ENCODE peak calls at places on chromosomes 11 and 22, in six cellular contexts. One of them, this sample, is unnamed.

GRCh38 chr11:62996271-62996670 is 11.5 kb upstream of the SLC22A6 start:
- DNase-seq in tibial nerve: no peak
- DNase-seq in CD8-positive, alpha-beta T cell: no peak
- DNase-seq in right cardiac atrium: no peak
- DNase-seq in fibroblast of lung: no peak
- DNase-seq in breast epithelium: no peak
- DNase-seq in this sample: no peak

GRCh38 chr11:19766206-19766605 is 53.6 kb downstream of the NAV2 start:
- DNase-seq in fibroblast of lung: peak; percentile 28
- DNase-seq in tibial nerve: no peak
- DNase-seq in breast epithelium: no peak
- DNase-seq in CD8-positive, alpha-beta T cell: no peak
- DNase-seq in right cardiac atrium: no peak
- DNase-seq in this sample: no peak

GRCh38 chr22:19803736-19804267 is 43.2 kb downstream of the TBX1 start:
- DNase-seq in fibroblast of lung: no peak
- DNase-seq in tibial nerve: no peak
- DNase-seq in breast epithelium: no peak
- DNase-seq in CD8-positive, alpha-beta T cell: no peak
- DNase-seq in right cardiac atrium: no peak
- DNase-seq in this sample: no peak

GRCh38 chr22:48742556-48743343 is 1084.9 kb downstream of the BRD1 start:
- DNase-seq in breast epithelium: peak; percentile 15
- DNase-seq in CD8-positive, alpha-beta T cell: no peak
- DNase-seq in right cardiac atrium: no peak
- DNase-seq in fibroblast of lung: no peak
- DNase-seq in tibial nerve: no peak
- DNase-seq in this sample: no peak

GRCh38 chr22:35517207-35517606 is 23.4 kb upstream of the RASD2 start:
- DNase-seq in tibial nerve: no peak
- DNase-seq in fibroblast of lung: no peak
- DNase-seq in breast epithelium: no peak
- DNase-seq in right cardiac atrium: no peak
- DNase-seq in CD8-positive, alpha-beta T cell: no peak
- DNase-seq in this sample: no peak

GRCh38 chr22:24185001-24185500 is 3.8 kb downstream of the SUSD2 start:
- DNase-seq in breast epithelium: no peak
- DNase-seq in fibroblast of lung: no peak
- DNase-seq in tibial nerve: no peak
- DNase-seq in right cardiac atrium: peak; percentile 10
- DNase-seq in CD8-positive, alpha-beta T cell: no peak
- DNase-seq in this sample: no peak

GRCh38 chr11:67599149-67599548 is 7.6 kb upstream of the NDUFV1 start:
- DNase-seq in CD8-positive, alpha-beta T cell: no peak
- DNase-seq in right cardiac atrium: no peak
- DNase-seq in breast epithelium: no peak
- DNase-seq in fibroblast of lung: no peak
- DNase-seq in tibial nerve: no peak
- DNase-seq in this sample: no peak

GRCh38 chr11:92322225-92322624 is 97.6 kb downstream of the FAT3 start:
- DNase-seq in right cardiac atrium: no peak
- DNase-seq in breast epithelium: no peak
- DNase-seq in CD8-positive, alpha-beta T cell: no peak
- DNase-seq in tibial nerve: no peak
- DNase-seq in fibroblast of lung: peak; percentile 47
- DNase-seq in this sample: no peak

GRCh38 chr11:77136784-77137420 is 8.9 kb downstream of the MYO7A start:
- DNase-seq in tibial nerve: no peak
- DNase-seq in fibroblast of lung: no peak
- DNase-seq in right cardiac atrium: no peak
- DNase-seq in breast epithelium: no peak
- DNase-seq in CD8-positive, alpha-beta T cell: no peak
- DNase-seq in this sample: no peak

GRCh38 chr11:8749202-8749601 is 66.6 kb downstream of the RPL27A start:
- DNase-seq in breast epithelium: no peak
- DNase-seq in right cardiac atrium: no peak
- DNase-seq in tibial nerve: no peak
- DNase-seq in CD8-positive, alpha-beta T cell: no peak
- DNase-seq in fibroblast of lung: no peak
- DNase-seq in this sample: no peak

GRCh38 chr11:8746575-8746974 is 64.0 kb downstream of the RPL27A start:
- DNase-seq in CD8-positive, alpha-beta T cell: no peak
- DNase-seq in breast epithelium: no peak
- DNase-seq in tibial nerve: no peak
- DNase-seq in fibroblast of lung: no peak
- DNase-seq in right cardiac atrium: no peak
- DNase-seq in this sample: no peak

GRCh38 chr11:8745431-8745986 is 62.9 kb downstream of the RPL27A start:
- DNase-seq in CD8-positive, alpha-beta T cell: no peak
- DNase-seq in right cardiac atrium: no peak
- DNase-seq in fibroblast of lung: no peak
- DNase-seq in tibial nerve: no peak
- DNase-seq in breast epithelium: no peak
- DNase-seq in this sample: no peak

GRCh38 chr11:8748317-8748716 is 65.7 kb downstream of the RPL27A start:
- DNase-seq in right cardiac atrium: no peak
- DNase-seq in breast epithelium: no peak
- DNase-seq in tibial nerve: no peak
- DNase-seq in CD8-positive, alpha-beta T cell: no peak
- DNase-seq in fibroblast of lung: no peak
- DNase-seq in this sample: no peak

GRCh38 chr11:8747173-8747572 is 64.6 kb downstream of the RPL27A start:
- DNase-seq in fibroblast of lung: no peak
- DNase-seq in CD8-positive, alpha-beta T cell: no peak
- DNase-seq in breast epithelium: no peak
- DNase-seq in tibial nerve: no peak
- DNase-seq in right cardiac atrium: no peak
- DNase-seq in this sample: no peak
- H3K27ac ChIP-seq in fibroblast of lung: no peak overlapping the region
- H3K27ac ChIP-seq in CD8-positive, alpha-beta T cell: no peak overlapping the region
- H3K27ac ChIP-seq in breast epithelium: no peak overlapping the region
- H3K27ac ChIP-seq in tibial nerve: no peak overlapping the region
- H3K27ac ChIP-seq in right cardiac atrium: no peak overlapping the region
- H3K27ac ChIP-seq in this sample: no peak overlapping the region

DNA sequence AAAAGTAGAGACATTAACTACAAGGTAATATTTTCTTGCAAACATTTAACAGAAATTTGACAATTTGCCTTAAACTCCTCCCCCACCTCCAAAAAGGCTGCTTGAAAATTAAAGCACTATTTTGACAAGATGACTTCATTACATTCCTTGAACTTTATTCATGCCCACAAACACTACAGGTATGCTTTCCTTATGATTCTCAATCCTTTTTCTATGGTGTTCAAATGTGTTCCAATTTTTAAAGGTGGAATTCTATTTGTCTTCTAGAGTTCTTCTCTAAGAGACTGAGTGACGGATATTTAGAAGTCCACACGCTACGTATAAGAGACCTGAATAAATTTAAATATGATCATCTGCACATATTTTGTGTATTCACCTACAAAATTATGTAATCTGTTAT is 69.4 kb downstream of the MRTFA start:
- DNase-seq in breast epithelium: no peak
- DNase-seq in fibroblast of lung: no peak
- DNase-seq in tibial nerve: no peak
- DNase-seq in right cardiac atrium: no peak
- DNase-seq in CD8-positive, alpha-beta T cell: no peak
- DNase-seq in this sample: no peak
- H3K27ac ChIP-seq in breast epithelium: peak overlapping the region; percentile 26
- H3K27ac ChIP-seq in fibroblast of lung: no peak overlapping the region
- H3K27ac ChIP-seq in tibial nerve: no peak overlapping the region
- H3K27ac ChIP-seq in right cardiac atrium: no peak overlapping the region
- H3K27ac ChIP-seq in CD8-positive, alpha-beta T cell: no peak overlapping the region
- H3K27ac ChIP-seq in this sample: no peak overlapping the region

DNA sequence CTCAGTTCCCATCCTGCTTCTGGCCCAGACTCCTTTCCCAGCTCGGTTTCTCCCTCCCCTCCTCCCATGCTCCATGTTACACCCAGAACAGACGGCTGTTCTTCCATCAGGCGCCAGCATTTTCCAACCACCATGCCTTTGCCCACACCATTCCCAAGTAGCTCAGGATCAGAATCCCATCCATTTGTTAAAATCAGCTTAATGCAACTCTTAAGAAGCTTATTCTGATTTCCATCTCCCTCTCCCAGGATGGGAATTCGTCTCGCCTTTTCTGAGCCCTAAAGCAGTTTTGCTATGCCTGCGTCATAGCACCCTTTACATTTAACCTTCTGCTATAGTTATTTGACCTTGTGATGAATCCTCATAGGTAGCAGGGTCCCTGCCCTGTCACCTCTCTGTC is 110.7 kb downstream of the MICAL2 start:
- DNase-seq in tibial nerve: no peak
- DNase-seq in right cardiac atrium: no peak
- DNase-seq in CD8-positive, alpha-beta T cell: no peak
- DNase-seq in breast epithelium: no peak
- DNase-seq in fibroblast of lung: no peak
- DNase-seq in this sample: no peak
- H3K27ac ChIP-seq in tibial nerve: peak overlapping the region; percentile 71
- H3K27ac ChIP-seq in right cardiac atrium: peak overlapping the region; percentile 56
- H3K27ac ChIP-seq in CD8-positive, alpha-beta T cell: no peak overlapping the region
- H3K27ac ChIP-seq in breast epithelium: no peak overlapping the region
- H3K27ac ChIP-seq in fibroblast of lung: no peak overlapping the region
- H3K27ac ChIP-seq in this sample: no peak overlapping the region

GRCh38 chr22:37231406-37232139 is 12.5 kb downstream of the RAC2 start:
- DNase-seq in tibial nerve: no peak
- DNase-seq in breast epithelium: no peak
- DNase-seq in right cardiac atrium: no peak
- DNase-seq in CD8-positive, alpha-beta T cell: no peak
- DNase-seq in fibroblast of lung: no peak
- DNase-seq in this sample: no peak

GRCh38 chr22:37234736-37235711 is 9.0 kb downstream of the RAC2 start:
- DNase-seq in fibroblast of lung: no peak
- DNase-seq in tibial nerve: no peak
- DNase-seq in breast epithelium: no peak
- DNase-seq in right cardiac atrium: no peak
- DNase-seq in CD8-positive, alpha-beta T cell: no peak
- DNase-seq in this sample: no peak

GRCh38 chr22:37232140-37232998 is 11.7 kb downstream of the RAC2 start:
- DNase-seq in tibial nerve: no peak
- DNase-seq in breast epithelium: no peak
- DNase-seq in fibroblast of lung: no peak
- DNase-seq in right cardiac atrium: no peak
- DNase-seq in CD8-positive, alpha-beta T cell: no peak
- DNase-seq in this sample: no peak

GRCh38 chr22:37235897-37236607 is 8.0 kb downstream of the RAC2 start:
- DNase-seq in right cardiac atrium: no peak
- DNase-seq in CD8-positive, alpha-beta T cell: no peak
- DNase-seq in tibial nerve: no peak
- DNase-seq in breast epithelium: no peak
- DNase-seq in fibroblast of lung: no peak
- DNase-seq in this sample: no peak

DNA sequence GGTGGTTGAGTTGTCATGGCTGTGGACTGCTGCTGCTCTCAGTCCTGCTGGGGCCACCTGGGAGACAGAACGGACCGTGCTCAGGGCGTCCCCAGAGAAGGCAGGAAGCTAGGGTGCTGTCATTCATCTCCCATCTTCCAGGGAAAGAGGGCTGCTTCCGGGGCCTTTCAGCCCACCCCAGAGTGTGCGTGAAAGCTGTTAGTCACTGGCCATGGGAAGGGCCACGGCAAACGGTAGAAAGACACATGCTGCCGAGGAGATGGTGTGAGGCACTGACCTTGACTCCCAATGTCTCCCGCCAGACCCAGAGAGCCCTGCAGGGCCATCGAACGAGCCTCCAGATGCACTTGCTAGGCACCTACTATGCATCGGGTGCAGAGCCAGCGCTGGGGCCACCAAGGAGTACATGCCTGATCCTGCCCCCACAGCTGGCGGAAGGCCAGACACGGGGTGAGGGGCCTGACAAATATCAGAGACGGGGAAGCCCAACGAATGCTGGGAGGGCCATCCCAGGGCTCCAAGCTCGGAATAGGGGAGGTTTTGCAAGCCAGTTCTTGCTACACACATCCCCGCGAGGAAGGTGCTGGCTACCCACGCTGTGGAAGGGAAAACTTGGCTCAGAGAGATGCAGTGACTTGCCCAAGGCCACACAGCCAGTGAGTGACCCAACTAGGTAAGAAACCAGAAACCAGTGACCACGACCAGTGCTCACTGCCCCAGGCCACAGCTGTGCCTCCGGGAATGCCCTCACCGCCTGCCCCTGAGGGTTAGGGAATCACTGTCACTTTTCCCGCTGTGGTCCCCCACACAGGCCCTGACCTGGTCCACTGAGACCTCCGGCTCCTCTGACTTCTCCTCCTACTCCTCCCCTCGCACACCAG is 10.1 kb downstream of the RAC2 start:
- DNase-seq in tibial nerve: no peak
- DNase-seq in CD8-positive, alpha-beta T cell: no peak
- DNase-seq in right cardiac atrium: no peak
- DNase-seq in fibroblast of lung: no peak
- DNase-seq in breast epithelium: no peak
- DNase-seq in this sample: no peak
- H3K27ac ChIP-seq in tibial nerve: no peak overlapping the region
- H3K27ac ChIP-seq in CD8-positive, alpha-beta T cell: peak overlapping the region; percentile 35
- H3K27ac ChIP-seq in right cardiac atrium: no peak overlapping the region
- H3K27ac ChIP-seq in fibroblast of lung: no peak overlapping the region
- H3K27ac ChIP-seq in breast epithelium: no peak overlapping the region
- H3K27ac ChIP-seq in this sample: no peak overlapping the region